ENCODE peak calls at places on chromosomes 5 and 9, in ten cellular contexts. M is K562, V is stomach, B is H1, Z is transverse colon, T is HepG2, H is GM12878, U is upper lobe of left lung, W is suprapubic skin, N is esophagus muscularis mucosa. Y is an unnamed sample.

GRCh38 chr5:150175536-150175935 is 9.0 kb downstream of the CDX1 start:
- DNase-seq in T (peak; percentile 62), N (no peak), Z (no peak), U (no peak), B (no peak), V (no peak), H (no peak), M (peak; percentile 75), W (no peak), Y (no peak)

GRCh38 chr5:140342287-140342686 is 4.1 kb downstream of the HBEGF start:
- DNase-seq in Z (no peak), H (peak; percentile 60), M (no peak), B (no peak), T (no peak), U (peak; percentile 50), N (no peak), W (no peak), V (no peak), Y (peak; percentile 63)

GRCh38 chr5:172941067-172941516 is 18.1 kb upstream of the RPL26L1 start:
- DNase-seq in U (no peak), T (no peak), Z (no peak), N (no peak), W (no peak), B (no peak), H (no peak), M (no peak), V (no peak), Y (no peak)

GRCh38 chr9:123169926-123170325 is 98.5 kb downstream of the STRBP start:
- DNase-seq in W (no peak), H (peak; percentile 9), V (no peak), T (no peak), B (no peak), M (no peak), Z (no peak), N (no peak), U (no peak), Y (no peak)

GRCh38 chr9:78786794-78787193 is 489.9 kb downstream of the PSAT1 start:
- DNase-seq in V (no peak), N (no peak), H (no peak), M (no peak), T (no peak), Z (no peak), W (no peak), U (no peak), B (no peak), Y (no peak)

GRCh38 chr9:16608906-16609305 is 261.6 kb downstream of the BNC2 start:
- DNase-seq in B (no peak), Z (no peak), T (no peak), M (no peak), W (no peak), U (no peak), H (no peak), V (no peak), N (no peak), Y (no peak)

GRCh38 chr5:173989432-173990082 is 587 bp downstream of the C5orf47 start:
- DNase-seq in U (no peak), V (no peak), B (no peak), H (no peak), Z (no peak), M (no peak), N (no peak), T (no peak), W (no peak), Y (no peak)

GRCh38 chr5:174292348-174292747 is 246.8 kb downstream of the NSG2 start:
- DNase-seq in T (no peak), N (peak; percentile 31), Z (no peak), W (no peak), B (no peak), U (no peak), H (no peak), V (no peak), M (no peak), Y (no peak)

GRCh38 chr9:136629879-136630661 is 32.6 kb upstream of the EGFL7 start:
- DNase-seq in H (no peak), W (peak; percentile 66), M (peak; percentile 71), T (peak; percentile 39), B (peak; percentile 36), V (peak; percentile 74), U (peak; percentile 74), N (no peak), Z (peak; percentile 75), Y (no peak)

GRCh38 chr9:78032599-78033457 is 1.2 kb upstream of the GNAQ start:
- DNase-seq in V (no peak), U (no peak), N (no peak), M (no peak), Z (peak; percentile 21), B (no peak), T (no peak), H (no peak), W (no peak), Y (peak; percentile 71)

GRCh38 chr5:144017119-144017518 is 153.3 kb downstream of the YIPF5 start:
- DNase-seq in B (no peak), M (no peak), H (no peak), W (no peak), T (no peak), N (no peak), V (no peak), Z (no peak), U (no peak), Y (no peak)

GRCh38 chr9:2411459-2412215 is 209.9 kb upstream of the VLDLR start:
- DNase-seq in W (no peak), N (no peak), H (no peak), M (no peak), V (no peak), T (no peak), B (no peak), Z (no peak), U (no peak), Y (no peak)

GRCh38 chr9:98132806-98133631 is 14.0 kb upstream of the TRIM14 start:
- DNase-seq in B (no peak), W (no peak), M (no peak), Z (peak; percentile 4), U (no peak), T (no peak), H (no peak), V (no peak), N (no peak), Y (peak; percentile 45)
- TF ChIP-seq EP300 in B (no peak), W (no peak), M (no peak), Z (no peak), U (no peak), T (no peak), H (no peak), V (no peak), N (no peak), Y (no peak)

DNA sequence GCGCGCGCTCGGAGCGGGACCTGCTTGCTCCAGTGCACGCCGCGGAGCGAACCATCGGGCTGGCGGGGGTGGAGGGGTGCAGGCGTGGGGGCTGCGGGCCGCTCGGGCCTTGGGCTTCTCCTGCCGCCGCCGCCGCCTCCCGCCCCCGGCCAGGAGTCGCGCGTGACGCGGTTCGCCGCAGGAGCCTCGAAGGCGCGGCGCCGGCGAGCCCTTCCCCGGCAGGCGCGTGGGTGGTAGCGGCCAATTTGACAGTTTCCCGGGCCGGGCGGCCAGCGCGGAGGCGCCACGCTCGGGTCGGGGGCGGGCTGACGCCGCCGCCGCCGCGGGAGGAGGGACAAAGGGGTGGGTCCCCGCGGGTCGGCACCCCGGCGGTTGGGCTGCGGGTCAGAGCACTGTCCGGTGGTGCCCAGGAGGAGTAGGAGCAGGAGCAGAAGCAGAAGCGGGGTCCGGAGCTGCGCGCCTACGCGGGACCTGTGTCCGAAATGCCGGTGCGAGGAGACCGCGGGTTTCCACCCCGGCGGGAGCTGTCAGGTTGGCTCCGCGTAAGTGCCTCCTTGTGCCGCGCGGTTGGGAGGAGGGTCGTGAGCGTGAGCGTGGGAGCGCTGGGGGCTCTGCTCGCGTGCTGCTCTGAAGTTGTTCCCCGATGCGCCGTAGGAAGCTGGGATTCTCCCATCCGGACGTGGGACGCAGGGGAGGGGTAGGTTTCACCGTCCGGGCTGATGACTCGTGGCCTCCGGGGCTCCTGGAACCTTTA is at the start of gene TJP2:
- DNase-seq in V (peak; percentile 40), W (peak; percentile 72), T (peak; percentile 54), B (no peak), H (no peak), N (no peak), M (peak; percentile 79), Z (peak; percentile 30), U (peak; percentile 61), Y (peak; percentile 82)
- TF ChIP-seq POLR2AphosphoS5 in V (no peak), W (no peak), T (no peak), B (peak; percentile 53), H (peak; percentile 76), N (peak; percentile 74), M (no peak), Z (no peak), U (peak; percentile 50), Y (no peak)

GRCh38 chr5:148446591-148446990 is 62.8 kb downstream of the FBXO38 start:
- DNase-seq in T (no peak), B (no peak), U (no peak), W (no peak), V (no peak), Z (no peak), M (no peak), H (no peak), N (no peak), Y (no peak)
- TF ChIP-seq POLR2A in T (no peak), B (no peak), U (no peak), W (no peak), V (no peak), Z (no peak), M (no peak), H (no peak), N (no peak), Y (no peak)

DNA sequence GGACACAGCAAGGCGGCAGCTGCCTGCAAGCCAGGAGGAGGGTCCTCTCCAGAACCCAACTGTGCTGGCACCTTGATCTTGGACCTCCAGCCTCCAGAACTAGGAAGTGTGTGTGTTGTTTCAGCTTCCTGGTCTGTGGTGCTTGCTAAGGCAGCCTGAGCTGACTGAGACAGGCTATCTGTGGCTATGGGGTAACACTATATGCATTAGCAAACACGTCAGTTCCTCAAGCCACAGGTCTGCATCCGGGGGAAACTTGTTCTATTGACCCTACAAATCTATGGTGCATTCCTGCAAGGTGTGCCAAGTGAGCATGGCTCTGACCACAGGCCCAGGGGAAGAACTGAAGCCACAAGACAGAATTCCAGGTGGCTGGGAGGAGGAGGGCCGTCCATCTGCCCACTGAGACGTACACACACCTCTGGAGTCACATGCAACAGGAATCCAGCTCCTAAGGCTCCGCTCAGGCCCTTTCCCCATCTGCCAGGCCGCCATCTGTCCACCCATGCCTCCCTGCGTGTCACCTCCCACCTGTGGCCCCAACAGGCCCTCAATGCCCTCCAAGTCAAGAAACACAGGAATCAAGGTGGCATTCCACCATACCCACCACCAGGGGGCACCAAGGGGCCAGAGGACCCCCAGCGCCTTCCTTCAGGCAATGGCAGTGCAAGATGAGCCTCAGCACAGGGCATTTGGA is 174.9 kb downstream of the ROR2 start:
- DNase-seq in H (no peak), N (no peak), B (peak; percentile 36), V (peak; percentile 80), Z (peak; percentile 76), M (peak; percentile 77), W (no peak), U (peak; percentile 55), T (peak; percentile 43), Y (peak; percentile 87)
- TF ChIP-seq EP300 in H (no peak), N (no peak), B (no peak), V (no peak), Z (no peak), M (no peak), W (no peak), U (no peak), T (no peak), Y (no peak)